ENCODE peak calls at places on chromosomes 2 and 18, in six cellular contexts. P, S, D, Y, G and E are unnamed samples.

GRCh38 chr18:23539911-23540475 is 36.7 kb downstream of the RMC1 start:
- DNase-seq in G (no peak), Y (no peak), D (no peak), S (no peak), P (no peak), E (no peak)

GRCh38 chr2:46983065-46983801 is 67.6 kb upstream of the MCFD2 start:
- DNase-seq in S (no peak), D (no peak), Y (no peak), G (no peak), P (peak), E (peak)

GRCh38 chr2:158996378-158996993 is 28.0 kb downstream of the TANC1 start:
- DNase-seq in P (no peak), D (no peak), Y (no peak), S (no peak), G (no peak), E (no peak)

GRCh38 chr2:187612857-187613256 is 58.6 kb upstream of the TFPI start:
- DNase-seq in Y (no peak), S (no peak), G (no peak), D (no peak), P (no peak), E (no peak)

GRCh38 chr18:35174093-35174731 is 66.6 kb upstream of the ZNF397 start:
- DNase-seq in P (no peak), Y (no peak), G (no peak), S (no peak), D (no peak), E (no peak)

GRCh38 chr2:144942516-144943256 is 422.8 kb upstream of the ZEB2 start:
- DNase-seq in P (no peak), D (no peak), Y (no peak), S (no peak), G (no peak), E (no peak)

GRCh38 chr2:32865399-32866068 is 81.2 kb upstream of the LTBP1 start:
- DNase-seq in G (no peak), S (no peak), D (no peak), P (no peak), Y (no peak), E (no peak)

GRCh38 chr18:68275616-68276015 is 439.3 kb downstream of the TMX3 start:
- DNase-seq in G (no peak), S (no peak), Y (no peak), P (no peak), D (no peak), E (no peak)

GRCh38 chr2:11564864-11565567 is 31.2 kb downstream of the GREB1 start:
- DNase-seq in P (no peak), Y (no peak), S (no peak), G (no peak), D (no peak), E (no peak)

GRCh38 chr2:11569636-11570035 is 35.8 kb downstream of the GREB1 start:
- DNase-seq in G (no peak), Y (no peak), P (no peak), D (no peak), S (no peak), E (peak)

GRCh38 chr2:11568436-11568835 is 34.6 kb downstream of the GREB1 start:
- DNase-seq in S (no peak), G (no peak), Y (no peak), P (no peak), D (no peak), E (peak)

GRCh38 chr2:11566383-11566782 is 32.5 kb downstream of the GREB1 start:
- DNase-seq in Y (no peak), D (no peak), S (no peak), P (no peak), G (no peak), E (peak)

GRCh38 chr2:11567631-11568031 is 33.8 kb downstream of the GREB1 start:
- DNase-seq in D (no peak), Y (no peak), P (no peak), G (no peak), S (no peak), E (peak)
- TF ChIP-seq CTCF in D (no peak), Y (no peak), P (no peak), G (no peak), S (no peak), E (no peak)

GRCh38 chr2:119463136-119463535 is 31.5 kb downstream of the TMEM37 start:
- DNase-seq in S (no peak), D (no peak), P (no peak), Y (no peak), G (no peak), E (no peak)

GRCh38 chr2:119465687-119466086 is 34.0 kb downstream of the TMEM37 start:
- DNase-seq in D (no peak), G (no peak), S (no peak), P (no peak), Y (no peak), E (no peak)

GRCh38 chr2:119464977-119465376 is 33.3 kb downstream of the TMEM37 start:
- DNase-seq in D (no peak), G (no peak), P (no peak), Y (no peak), S (peak), E (no peak)

GRCh38 chr2:119462574-119462973 is 30.9 kb downstream of the TMEM37 start:
- DNase-seq in P (no peak), S (no peak), G (no peak), Y (no peak), D (no peak), E (no peak)

GRCh38 chr2:119463990-119464389 is 32.3 kb downstream of the TMEM37 start:
- DNase-seq in D (no peak), G (no peak), P (no peak), Y (no peak), S (no peak), E (no peak)
- TF ChIP-seq CTCF in D (no peak), G (no peak), P (no peak), Y (no peak), S (no peak), E (no peak)

DNA sequence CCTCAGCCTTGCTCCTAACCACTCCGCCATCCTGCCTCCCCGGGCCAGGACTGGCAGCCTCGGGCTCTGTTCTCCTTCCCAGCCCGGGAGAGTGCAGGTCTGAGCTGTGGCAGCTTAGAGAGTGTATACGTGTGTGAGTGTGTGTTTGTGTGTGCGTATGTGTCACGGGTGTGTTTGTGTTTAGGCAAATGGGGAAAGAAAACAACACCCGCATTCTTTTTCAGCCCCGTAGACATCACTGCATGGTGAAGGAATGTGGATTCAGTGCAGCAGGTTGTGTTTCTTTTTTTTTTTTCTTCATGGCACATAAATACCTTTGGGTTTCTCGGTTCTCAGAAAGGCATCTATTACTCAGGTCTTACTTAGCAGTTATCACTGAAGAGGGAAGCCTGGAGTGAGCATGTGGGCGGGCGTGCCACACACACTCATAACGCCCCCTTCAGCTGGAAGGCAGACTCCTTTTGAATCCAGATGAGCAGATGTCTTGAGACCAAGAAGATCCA is 44.2 kb downstream of the GLI2 start:
- DNase-seq in S (no peak), G (peak), D (peak), Y (no peak), P (no peak), E (no peak)
- TF ChIP-seq CTCF in S (no peak), G (no peak), D (no peak), Y (no peak), P (no peak), E (no peak)

GRCh38 chr2:241296767-241297166 is 18.7 kb downstream of the HDLBP start:
- DNase-seq in Y (no peak), S (no peak), P (no peak), D (no peak), G (no peak), E (no peak)

GRCh38 chr2:241298554-241299165 is 16.8 kb downstream of the HDLBP start:
- DNase-seq in S (no peak), D (no peak), Y (no peak), G (no peak), P (no peak), E (no peak)

GRCh38 chr2:241302083-241302482 is 13.4 kb downstream of the HDLBP start:
- DNase-seq in Y (no peak), P (no peak), G (no peak), S (no peak), D (no peak), E (no peak)

GRCh38 chr2:241302759-241303651 is 12.5 kb downstream of the HDLBP start:
- DNase-seq in P (no peak), Y (no peak), D (no peak), S (no peak), G (no peak), E (no peak)

DNA sequence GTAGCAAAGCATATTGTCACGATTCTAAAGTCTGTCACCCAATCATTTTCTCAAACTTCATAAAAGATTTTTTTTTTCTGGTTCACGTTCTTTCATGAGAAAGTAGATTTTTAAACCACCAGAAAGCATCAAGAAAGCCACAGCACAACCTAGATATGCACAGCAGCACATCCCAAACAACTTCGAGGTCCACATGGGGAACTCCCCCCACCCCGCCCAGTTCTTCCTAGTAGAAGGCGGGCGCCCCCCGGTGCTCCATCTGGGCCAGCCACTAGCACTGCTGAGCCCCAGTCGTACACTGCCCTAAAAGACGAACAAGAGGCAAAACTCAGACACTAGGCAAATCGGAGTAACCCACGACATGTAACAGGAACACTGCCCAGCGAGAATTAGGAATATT is 15.5 kb downstream of the HDLBP start:
- DNase-seq in Y (no peak), G (no peak), S (no peak), D (no peak), P (no peak), E (no peak)
- TF ChIP-seq CTCF in Y (no peak), G (no peak), S (no peak), D (no peak), P (no peak), E (no peak)

GRCh38 chr18:12374398-12374797 is 2.6 kb downstream of the AFG3L2 start:
- DNase-seq in Y (no peak), G (no peak), D (no peak), S (no peak), P (no peak), E (no peak)

GRCh38 chr18:12376718-12377555 is at the start of gene AFG3L2:
- DNase-seq in G (peak), S (peak), Y (peak), P (peak), D (peak), E (peak)

GRCh38 chr18:12376034-12376717 is 851 bp downstream of the AFG3L2 start:
- DNase-seq in D (peak), P (peak), Y (peak), G (peak), S (peak), E (no peak)

GRCh38 chr18:12373771-12374116 is 3.3 kb downstream of the AFG3L2 start:
- DNase-seq in S (no peak), D (no peak), G (no peak), P (no peak), Y (no peak), E (no peak)

GRCh38 chr18:12377556-12378553 is 828 bp upstream of the AFG3L2 start:
- DNase-seq in P (no peak), S (no peak), G (no peak), D (no peak), Y (no peak), E (no peak)
- TF ChIP-seq CTCF in P (no peak), S (peak), G (no peak), D (peak), Y (peak), E (peak)

GRCh38 chr2:143210446-143210819 is 81.2 kb downstream of the ARHGAP15 start:
- DNase-seq in P (no peak), G (no peak), S (no peak), Y (no peak), D (no peak), E (no peak)

GRCh38 chr2:143209570-143210445 is 80.6 kb downstream of the ARHGAP15 start:
- DNase-seq in P (no peak), S (no peak), G (no peak), Y (no peak), D (no peak), E (no peak)

GRCh38 chr2:143205106-143205764 is 76.0 kb downstream of the ARHGAP15 start:
- DNase-seq in G (no peak), P (no peak), Y (no peak), S (no peak), D (no peak), E (no peak)
- TF ChIP-seq CTCF in G (no peak), P (no peak), Y (no peak), S (peak), D (peak), E (peak)